ENCODE peak calls at places on chromosome 9, in ten cellular contexts. N, O, T, B, X, L, W, Z, J and H are unnamed samples.

GRCh38 chr9:79403495-79403894 is 168.3 kb upstream of the TLE4 start:
- DNase-seq in N (peak; percentile 1), O (no peak), T (no peak), B (no peak), X (no peak), L (no peak), W (no peak), Z (no peak), J (no peak), H (no peak)

GRCh38 chr9:92713528-92713927 is 43.6 kb upstream of the IPPK start:
- DNase-seq in N (no peak), O (no peak), T (no peak), B (no peak), X (no peak), L (no peak), W (no peak), Z (no peak), J (no peak), H (no peak)

GRCh38 chr9:96649620-96650323 is 5.3 kb downstream of the PRXL2C start:
- DNase-seq in N (no peak), O (no peak), T (no peak), B (no peak), X (no peak), L (no peak), W (no peak), Z (no peak), J (no peak), H (no peak)

GRCh38 chr9:84862786-84863185 is 193.3 kb downstream of the NTRK2 start:
- DNase-seq in N (no peak), O (no peak), T (no peak), B (no peak), X (peak; percentile 90), L (peak; percentile 42), W (no peak), Z (no peak), J (no peak), H (no peak)

GRCh38 chr9:13149454-13149853 is 130.0 kb downstream of the MPDZ start:
- DNase-seq in N (no peak), O (no peak), T (peak; percentile 23), B (no peak), X (no peak), L (no peak), W (no peak), Z (no peak), J (no peak), H (no peak)

GRCh38 chr9:27549196-27549737 is 19.7 kb upstream of the MOB3B start:
- DNase-seq in N (no peak), O (no peak), T (no peak), B (no peak), X (no peak), L (no peak), W (no peak), Z (no peak), J (no peak), H (no peak)

GRCh38 chr9:108622467-108622866 is 233.3 kb downstream of the ACTL7B start:
- DNase-seq in N (no peak), O (no peak), T (no peak), B (no peak), X (no peak), L (no peak), W (no peak), Z (no peak), J (peak; percentile 7), H (no peak)

GRCh38 chr9:137429974-137430722 is 7.0 kb downstream of the NOXA1 start:
- DNase-seq in N (no peak), O (no peak), T (peak; percentile 66), B (no peak), X (peak; percentile 69), L (no peak), W (no peak), Z (no peak), J (no peak), H (no peak)

GRCh38 chr9:35826071-35826701 is 2.3 kb downstream of the FAM221B start:
- DNase-seq in N (no peak), O (no peak), T (peak; percentile 72), B (no peak), X (peak; percentile 46), L (peak; percentile 49), W (peak; percentile 66), Z (no peak), J (peak; percentile 68), H (no peak)

GRCh38 chr9:137970686-137971476 is 93.3 kb downstream of the CACNA1B start:
- DNase-seq in N (no peak), O (no peak), T (no peak), B (no peak), X (no peak), L (no peak), W (no peak), Z (no peak), J (no peak), H (no peak)

GRCh38 chr9:120336021-120336752 is 243.8 kb downstream of the CDK5RAP2 start:
- DNase-seq in N (no peak), O (no peak), T (no peak), B (no peak), X (no peak), L (no peak), W (no peak), Z (no peak), J (peak; percentile 7), H (no peak)

GRCh38 chr9:27453860-27454553 is 70.1 kb upstream of the IFNK start:
- DNase-seq in N (no peak), O (no peak), T (peak; percentile 67), B (no peak), X (no peak), L (no peak), W (no peak), Z (no peak), J (no peak), H (no peak)

GRCh38 chr9:131067625-131068024 is 28.7 kb upstream of the AIF1L start:
- DNase-seq in N (no peak), O (no peak), T (no peak), B (no peak), X (no peak), L (no peak), W (no peak), Z (no peak), J (no peak), H (no peak)